ENCODE peak calls at places on chromosomes 2 and 18, in eight cellular contexts. Z is kidney, A is colonic mucosa, U is lower leg skin, V is uterus, F is cardiac muscle cell, R is A673, T is left lung. Y is an unnamed sample.

GRCh38 chr2:27494944-27495554 is at the start of gene FNDC4:
- DNase-seq in Z (peak), A (no peak), U (peak), V (peak), F (peak), R (peak), T (peak), Y (peak)

GRCh38 chr2:120013569-120014223 is 819 bp downstream of the EPB41L5 start:
- DNase-seq in Z (peak), A (peak), U (no peak), V (no peak), F (peak), R (peak), T (no peak), Y (no peak)

GRCh38 chr2:42794271-42795046 is 2.1 kb upstream of the HAAO start:
- DNase-seq in Z (no peak), A (no peak), U (peak), V (no peak), F (peak), R (peak), T (no peak), Y (no peak)

GRCh38 chr2:238558456-238559099 is 131.9 kb downstream of the ASB1 start:
- DNase-seq in Z (peak), A (no peak), U (no peak), V (no peak), F (no peak), R (no peak), T (peak), Y (no peak)

GRCh38 chr2:102736174-102736606 is 25.6 kb upstream of the TMEM182 start:
- DNase-seq in Z (peak), A (peak), U (peak), V (no peak), F (no peak), R (peak), T (peak), Y (no peak)

GRCh38 chr2:21256006-21256405 is 132.2 kb downstream of the TDRD15 start:
- DNase-seq in Z (no peak), A (peak), U (peak), V (no peak), F (no peak), R (no peak), T (no peak), Y (no peak)

GRCh38 chr2:108927936-108928659 is 60.9 kb downstream of the EDAR start:
- DNase-seq in Z (peak), A (peak), U (no peak), V (no peak), F (peak), R (peak), T (no peak), Y (peak)

GRCh38 chr2:226354434-226354833 is 445.2 kb downstream of the IRS1 start:
- DNase-seq in Z (no peak), A (no peak), U (no peak), V (no peak), F (no peak), R (peak), T (no peak), Y (no peak)

GRCh38 chr18:24187049-24187448 is 48.2 kb downstream of the CABYR start:
- DNase-seq in Z (no peak), A (no peak), U (no peak), V (no peak), F (no peak), R (no peak), T (no peak), Y (no peak)

GRCh38 chr2:1659951-1660565 is 84.3 kb downstream of the PXDN start:
- DNase-seq in Z (no peak), A (no peak), U (peak), V (no peak), F (no peak), R (no peak), T (peak), Y (peak)

GRCh38 chr2:215905691-215906090 is 107.7 kb downstream of the MREG start:
- DNase-seq in Z (no peak), A (no peak), U (no peak), V (no peak), F (no peak), R (no peak), T (no peak), Y (no peak)

GRCh38 chr18:13616525-13617035 is 109.8 kb downstream of the FAM210A start:
- DNase-seq in Z (no peak), A (no peak), U (no peak), V (no peak), F (no peak), R (no peak), T (no peak), Y (no peak)
- H3K4me3 ChIP-seq in Z (no peak), A (no peak), U (no peak), V (no peak), F (no peak), R (no peak), T (no peak), Y (no peak)

GRCh38 chr2:172925600-172925999 is 150.0 kb upstream of the MAP3K20 start:
- DNase-seq in Z (no peak), A (no peak), U (no peak), V (no peak), F (no peak), R (no peak), T (no peak), Y (no peak)

GRCh38 chr2:172929644-172930043 is 146.0 kb upstream of the MAP3K20 start:
- DNase-seq in Z (no peak), A (no peak), U (no peak), V (no peak), F (no peak), R (no peak), T (no peak), Y (no peak)

GRCh38 chr2:172928754-172929153 is 146.9 kb upstream of the MAP3K20 start:
- DNase-seq in Z (no peak), A (no peak), U (no peak), V (no peak), F (no peak), R (no peak), T (no peak), Y (no peak)

GRCh38 chr2:172930871-172931255 is 144.8 kb upstream of the MAP3K20 start:
- DNase-seq in Z (no peak), A (no peak), U (no peak), V (no peak), F (no peak), R (no peak), T (no peak), Y (no peak)

GRCh38 chr2:172927381-172928357 is 148.0 kb upstream of the MAP3K20 start:
- DNase-seq in Z (no peak), A (no peak), U (no peak), V (no peak), F (no peak), R (no peak), T (peak), Y (peak)
- H3K4me3 ChIP-seq in Z (no peak), A (no peak), U (no peak), V (no peak), F (no peak), R (no peak), T (peak), Y (no peak)

GRCh38 chr2:218290316-218291261 is 1.7 kb downstream of the TMBIM1 start:
- DNase-seq in Z (no peak), A (no peak), U (no peak), V (no peak), F (no peak), R (no peak), T (peak), Y (no peak)
- H3K4me3 ChIP-seq in Z (peak), A (peak), U (no peak), V (peak), F (no peak), R (no peak), T (peak), Y (peak)

GRCh38 chr2:9258953-9259399 is 52.4 kb downstream of the ASAP2 start:
- DNase-seq in Z (peak), A (no peak), U (no peak), V (no peak), F (no peak), R (no peak), T (no peak), Y (peak)
- H3K4me3 ChIP-seq in Z (no peak), A (no peak), U (no peak), V (no peak), F (no peak), R (no peak), T (no peak), Y (no peak)

DNA sequence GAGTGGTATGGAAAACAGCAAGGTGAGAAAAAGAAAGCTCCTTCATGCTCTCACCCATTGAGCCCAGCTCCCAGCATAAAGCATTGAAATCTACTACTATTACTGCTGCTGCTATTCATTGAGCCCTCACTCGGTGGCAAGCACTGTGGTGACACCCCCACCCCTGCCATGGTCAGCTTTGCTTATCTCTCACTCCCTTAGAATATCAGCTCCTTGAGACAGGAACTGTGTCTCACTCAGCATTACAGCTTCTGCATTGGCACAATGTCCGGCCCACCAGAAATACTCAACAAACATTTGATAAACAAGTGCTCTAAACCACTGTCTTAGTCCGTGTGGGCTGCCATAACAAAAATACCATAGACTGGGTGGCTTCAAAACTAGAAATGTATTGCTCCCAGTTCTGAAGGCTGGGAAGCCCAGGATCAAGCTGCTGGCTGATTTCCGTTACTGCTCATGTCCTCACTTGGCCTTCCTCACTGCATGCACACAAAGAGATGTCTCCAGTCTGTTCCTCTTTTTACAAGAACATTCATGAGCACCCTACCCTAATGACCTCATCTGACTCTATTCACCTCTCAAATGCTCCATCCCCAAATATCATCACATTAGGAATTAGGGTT is 116.3 kb downstream of the ZBTB7C start:
- DNase-seq in Z (no peak), A (peak), U (peak), V (no peak), F (no peak), R (no peak), T (no peak), Y (no peak)
- H3K4me3 ChIP-seq in Z (no peak), A (no peak), U (no peak), V (no peak), F (no peak), R (no peak), T (no peak), Y (no peak)

GRCh38 chr2:236572482-236572881 is 2.9 kb downstream of the ACKR3 start:
- DNase-seq in Z (no peak), A (peak), U (peak), V (no peak), F (no peak), R (no peak), T (no peak), Y (peak)

GRCh38 chr2:236568922-236569592 is 568 bp upstream of the ACKR3 start:
- DNase-seq in Z (no peak), A (no peak), U (no peak), V (no peak), F (no peak), R (no peak), T (no peak), Y (no peak)

GRCh38 chr2:236570081-236570979 is 705 bp downstream of the ACKR3 start:
- DNase-seq in Z (no peak), A (no peak), U (peak), V (no peak), F (no peak), R (peak), T (no peak), Y (peak)

GRCh38 chr2:236569593-236569973 is at the start of gene ACKR3:
- DNase-seq in Z (peak), A (peak), U (peak), V (peak), F (peak), R (peak), T (peak), Y (peak)

DNA sequence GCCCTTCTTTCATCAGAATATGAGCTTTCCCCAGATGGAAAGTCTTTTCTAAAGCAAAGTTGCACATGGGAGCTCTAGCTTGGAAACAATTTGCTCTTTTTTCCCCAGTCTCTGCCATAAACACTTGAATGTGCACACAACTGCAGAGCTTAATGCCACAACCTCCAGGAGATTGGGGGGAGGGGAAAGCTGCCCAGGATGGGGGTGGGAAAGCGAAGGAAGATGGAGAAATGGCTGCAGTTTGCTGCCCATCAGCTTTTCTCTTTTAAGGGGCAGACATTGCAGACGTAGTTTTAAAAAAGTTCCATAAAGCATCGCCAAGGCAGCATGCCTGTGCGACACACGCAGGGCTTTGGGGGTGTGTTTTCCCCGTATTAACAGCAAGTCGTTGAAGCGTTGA is 1.5 kb downstream of the ACKR3 start:
- DNase-seq in Z (no peak), A (no peak), U (peak), V (no peak), F (no peak), R (no peak), T (no peak), Y (peak)
- H3K4me3 ChIP-seq in Z (peak), A (peak), U (no peak), V (peak), F (peak), R (no peak), T (peak), Y (peak)

GRCh38 chr2:201208563-201209252 is 25.8 kb downstream of the CASP10 start:
- DNase-seq in Z (no peak), A (no peak), U (no peak), V (no peak), F (no peak), R (no peak), T (peak), Y (no peak)
- H3K4me3 ChIP-seq in Z (no peak), A (no peak), U (no peak), V (no peak), F (no peak), R (no peak), T (no peak), Y (no peak)

DNA sequence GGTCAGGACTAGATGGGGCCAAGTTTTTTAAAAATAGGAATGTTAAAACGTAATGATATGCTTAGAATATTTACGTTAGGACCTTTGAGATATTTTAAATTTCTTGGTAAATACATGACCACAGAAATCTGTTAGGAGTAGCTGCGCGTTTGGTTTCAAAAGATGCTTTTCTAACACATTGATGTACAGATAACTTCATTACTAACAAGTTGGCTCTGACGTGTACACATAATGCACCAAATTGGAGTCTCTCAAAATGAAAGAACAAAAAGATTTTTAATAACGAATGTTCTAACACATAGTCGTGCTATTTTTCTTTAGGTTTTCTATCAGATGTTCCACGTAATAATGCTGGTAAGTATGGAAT is 608 bp downstream of the PHOSPHO2 start:
- DNase-seq in Z (no peak), A (no peak), U (no peak), V (no peak), F (no peak), R (no peak), T (no peak), Y (no peak)
- H3K4me3 ChIP-seq in Z (peak), A (peak), U (peak), V (peak), F (peak), R (peak), T (peak), Y (peak)